ENCODE peak calls at places on chromosome 11, in nine cellular contexts. I is lower leg skin; J is endothelial cell; X is natural killer cell; B is GM06990; H is adrenal gland; A is ovary; D is bronchial epithelial cell; Q is CD4-positive, alpha-beta T cell. T is an unnamed sample.

GRCh38 chr11:76270387-76270786 is 64.1 kb upstream of the WNT11 start:
- DNase-seq in I (peak; percentile 90), J (no peak), X (no peak), B (no peak), H (no peak), A (no peak), D (peak; percentile 35), Q (no peak), T (no peak)

GRCh38 chr11:117189941-117190544 is 9.1 kb upstream of the TAGLN start:
- DNase-seq in I (peak; percentile 79), J (no peak), X (no peak), B (no peak), H (peak; percentile 18), A (no peak), D (no peak), Q (no peak), T (no peak)

GRCh38 chr11:43691332-43691731 is 10.8 kb downstream of the HSD17B12 start:
- DNase-seq in I (no peak), J (no peak), X (no peak), B (no peak), H (no peak), A (no peak), D (no peak), Q (no peak), T (no peak)

GRCh38 chr11:19370100-19370861 is 129.5 kb upstream of the E2F8 start:
- DNase-seq in I (peak; percentile 91), J (no peak), X (no peak), B (no peak), H (peak; percentile 47), A (peak; percentile 32), D (peak; percentile 83), Q (no peak), T (no peak)

GRCh38 chr11:43825217-43825816 is 55.3 kb upstream of the ALKBH3 start:
- DNase-seq in I (no peak), J (peak; percentile 36), X (no peak), B (no peak), H (peak; percentile 28), A (no peak), D (peak; percentile 42), Q (no peak), T (no peak)

GRCh38 chr11:119371778-119372182 is 9.7 kb downstream of the USP2 start:
- DNase-seq in I (no peak), J (no peak), X (no peak), B (no peak), H (peak; percentile 77), A (no peak), D (peak; percentile 59), Q (no peak), T (no peak)

GRCh38 chr11:33064033-33064825 is 24.9 kb downstream of the TCP11L1 start:
- DNase-seq in I (no peak), J (no peak), X (no peak), B (peak; percentile 32), H (no peak), A (no peak), D (no peak), Q (no peak), T (no peak)

GRCh38 chr11:108647701-108648527 is 17.0 kb upstream of the DDX10 start:
- DNase-seq in I (peak; percentile 95), J (peak; percentile 72), X (peak; percentile 37), B (peak; percentile 41), H (peak; percentile 70), A (peak; percentile 62), D (peak; percentile 87), Q (peak; percentile 55), T (peak; percentile 73)

GRCh38 chr11:134474942-134475341 is 62.9 kb upstream of the B3GAT1 start:
- DNase-seq in I (no peak), J (no peak), X (no peak), B (no peak), H (no peak), A (no peak), D (no peak), Q (no peak), T (no peak)

DNA sequence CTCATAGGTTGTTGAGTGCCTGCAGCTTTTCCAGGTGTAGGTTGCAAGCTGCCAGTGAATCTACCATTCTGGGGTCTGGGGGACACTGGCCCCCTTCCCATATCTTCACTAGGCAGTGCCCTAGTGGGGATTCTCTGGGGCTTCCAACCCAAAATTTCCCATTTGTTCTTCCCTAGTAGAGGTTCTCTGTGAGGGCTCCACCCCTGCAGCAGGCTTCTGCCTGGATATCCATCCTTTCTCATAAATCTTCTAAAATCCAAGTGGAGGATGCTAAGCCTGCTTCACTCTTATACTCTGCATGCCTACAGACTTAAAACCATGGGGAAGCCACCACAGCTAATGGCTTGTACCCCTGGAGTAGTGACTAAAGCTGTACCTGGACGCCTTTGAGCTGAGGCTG is 33.4 kb downstream of the ANO3 start:
- DNase-seq in I (no peak), J (no peak), X (no peak), B (no peak), H (no peak), A (no peak), D (no peak), Q (no peak), T (no peak)
- TF ChIP-seq CTCF in I (no peak), J (no peak), X (no peak), B (no peak), H (no peak), A (no peak), D (no peak), Q (no peak), T (no peak)

GRCh38 chr11:64846998-64847666 is 2.7 kb upstream of the CDC42BPG start:
- DNase-seq in I (peak; percentile 98), J (peak; percentile 97), X (peak; percentile 91), B (peak; percentile 80), H (peak; percentile 94), A (peak; percentile 93), D (peak; percentile 71), Q (peak; percentile 93), T (peak; percentile 96)

GRCh38 chr11:64850979-64851567 is 6.6 kb upstream of the CDC42BPG start:
- DNase-seq in I (no peak), J (no peak), X (peak; percentile 49), B (peak; percentile 87), H (no peak), A (no peak), D (no peak), Q (no peak), T (no peak)

GRCh38 chr11:64849600-64850356 is 5.3 kb upstream of the CDC42BPG start:
- DNase-seq in I (no peak), J (no peak), X (no peak), B (no peak), H (no peak), A (no peak), D (no peak), Q (no peak), T (no peak)

GRCh38 chr11:64848214-64848778 is 3.8 kb upstream of the CDC42BPG start:
- DNase-seq in I (no peak), J (no peak), X (no peak), B (no peak), H (no peak), A (no peak), D (no peak), Q (no peak), T (no peak)

DNA sequence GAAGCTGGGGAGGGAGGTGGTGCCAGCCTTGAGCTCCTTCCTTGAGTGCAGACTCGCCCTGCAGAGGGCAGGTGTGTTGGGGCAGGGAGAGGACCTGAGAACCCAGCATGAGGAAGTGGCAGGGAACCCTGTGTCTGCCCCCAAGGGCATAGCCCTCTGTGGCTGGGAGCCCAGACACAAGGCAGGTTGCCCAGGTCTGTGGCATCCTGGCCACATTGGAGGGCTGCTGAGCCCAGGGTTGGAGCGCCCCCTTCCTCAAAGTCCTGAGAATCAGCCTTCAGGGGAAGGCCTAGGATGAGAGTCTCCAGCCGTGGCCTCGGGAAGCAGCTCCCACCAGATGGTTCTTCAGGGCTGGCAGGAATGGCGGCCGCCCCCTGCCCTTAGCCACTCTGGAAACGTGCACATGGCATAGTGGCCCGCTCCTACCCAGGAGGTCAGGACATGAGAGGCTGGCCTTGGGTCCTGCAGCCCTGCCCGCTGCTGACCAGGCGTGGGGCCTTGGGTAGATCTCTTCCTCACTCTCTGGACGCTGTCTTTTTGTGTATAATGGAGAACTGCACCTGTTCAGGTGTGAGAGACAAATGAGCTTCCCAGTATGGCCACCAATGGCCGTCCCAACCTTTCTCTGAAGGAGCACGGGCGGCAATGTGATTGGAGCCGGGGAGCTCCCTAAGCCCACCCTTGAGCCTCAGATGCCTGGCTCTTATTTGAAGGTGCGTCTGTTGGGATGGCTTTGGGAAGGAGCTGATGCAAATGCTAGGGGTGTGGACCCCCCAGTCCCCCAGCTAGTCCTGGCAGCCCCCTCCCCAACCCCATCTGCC is 4.5 kb upstream of the CDC42BPG start:
- DNase-seq in I (no peak), J (no peak), X (no peak), B (no peak), H (no peak), A (no peak), D (no peak), Q (peak; percentile 40), T (no peak)
- TF ChIP-seq CTCF in I (no peak), J (no peak), X (no peak), B (peak; percentile 40), H (no peak), A (no peak), D (no peak), Q (no peak), T (no peak)

DNA sequence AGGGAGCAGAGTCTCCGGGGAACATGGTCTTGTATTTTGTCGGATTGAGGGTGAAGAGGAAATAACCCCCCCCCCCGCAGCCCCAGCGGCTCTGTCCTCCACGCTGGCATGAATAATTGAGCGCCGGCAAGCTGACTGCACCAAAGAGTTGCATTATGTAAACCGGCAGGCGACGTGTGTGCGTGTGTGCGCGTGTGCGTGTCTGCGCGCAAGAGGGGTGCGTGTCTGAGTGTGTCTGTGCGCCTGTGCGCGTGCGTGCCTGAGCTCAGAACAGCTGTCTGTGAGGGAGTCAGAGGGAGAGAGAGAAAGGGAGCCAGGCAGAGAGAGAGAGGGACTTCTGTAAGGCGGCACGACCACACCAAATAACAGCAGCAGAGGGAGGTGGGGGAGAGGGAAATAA is 94.4 kb downstream of the SCN3B start:
- DNase-seq in I (no peak), J (no peak), X (no peak), B (peak; percentile 51), H (peak; percentile 80), A (peak; percentile 69), D (peak; percentile 57), Q (no peak), T (no peak)
- TF ChIP-seq CTCF in I (no peak), J (no peak), X (no peak), B (no peak), H (no peak), A (no peak), D (no peak), Q (no peak), T (no peak)

GRCh38 chr11:124070906-124071621 is 29.9 kb upstream of the OR10G7 start:
- DNase-seq in I (peak; percentile 92), J (peak; percentile 76), X (peak; percentile 50), B (peak; percentile 70), H (peak; percentile 79), A (peak; percentile 58), D (peak; percentile 71), Q (peak; percentile 55), T (no peak)

GRCh38 chr11:124069429-124070401 is 28.6 kb upstream of the OR10G7 start:
- DNase-seq in I (no peak), J (peak; percentile 69), X (no peak), B (peak; percentile 33), H (no peak), A (no peak), D (peak; percentile 54), Q (peak; percentile 11), T (no peak)

GRCh38 chr11:124068711-124069110 is 27.6 kb upstream of the OR10G7 start:
- DNase-seq in I (no peak), J (no peak), X (no peak), B (no peak), H (no peak), A (no peak), D (no peak), Q (no peak), T (no peak)

GRCh38 chr11:124072147-124072546 is 31.0 kb upstream of the OR10G7 start:
- DNase-seq in I (no peak), J (no peak), X (no peak), B (no peak), H (no peak), A (no peak), D (no peak), Q (no peak), T (no peak)

GRCh38 chr11:124071622-124071948 is 30.5 kb upstream of the OR10G7 start:
- DNase-seq in I (no peak), J (no peak), X (no peak), B (no peak), H (no peak), A (no peak), D (no peak), Q (no peak), T (no peak)
- TF ChIP-seq CTCF in I (no peak), J (peak; percentile 36), X (peak; percentile 59), B (no peak), H (no peak), A (peak; percentile 3), D (no peak), Q (peak; percentile 59), T (peak; percentile 17)